ENCODE peak calls at places on chromosomes 12 and 14, in ten cellular contexts. One of them, this sample, is unnamed. For H3K27me3, the result is how much of the 10 kb centered on the place peaks cover.

GRCh38 chr14:50230601-50231474 is 540 bp downstream of the SOS2 start:
- DNase-seq in mammary epithelial cell: peak
- DNase-seq in stomach: peak
- DNase-seq in ovary: peak
- DNase-seq in pancreas: peak
- DNase-seq in cardiac muscle cell: peak
- DNase-seq in hepatocyte: peak
- DNase-seq in lower lobe of right lung: peak
- DNase-seq in IMR-90: peak
- DNase-seq in fibroblast of lung: peak
- DNase-seq in this sample: peak

GRCh38 chr12:97048421-97049035 is 141.5 kb downstream of the NEDD1 start:
- DNase-seq in hepatocyte: no peak
- DNase-seq in lower lobe of right lung: no peak
- DNase-seq in pancreas: no peak
- DNase-seq in fibroblast of lung: no peak
- DNase-seq in ovary: no peak
- DNase-seq in cardiac muscle cell: no peak
- DNase-seq in IMR-90: no peak
- DNase-seq in mammary epithelial cell: no peak
- DNase-seq in stomach: no peak
- DNase-seq in this sample: peak

GRCh38 chr14:24190416-24190815 is 1.8 kb upstream of the IPO4 start:
- DNase-seq in mammary epithelial cell: no peak
- DNase-seq in fibroblast of lung: no peak
- DNase-seq in lower lobe of right lung: no peak
- DNase-seq in cardiac muscle cell: no peak
- DNase-seq in ovary: no peak
- DNase-seq in pancreas: no peak
- DNase-seq in hepatocyte: no peak
- DNase-seq in stomach: no peak
- DNase-seq in IMR-90: no peak
- DNase-seq in this sample: no peak

GRCh38 chr12:44357476-44357875 is 518.6 kb downstream of the NELL2 start:
- DNase-seq in ovary: no peak
- DNase-seq in stomach: no peak
- DNase-seq in IMR-90: no peak
- DNase-seq in lower lobe of right lung: no peak
- DNase-seq in cardiac muscle cell: no peak
- DNase-seq in mammary epithelial cell: no peak
- DNase-seq in hepatocyte: no peak
- DNase-seq in pancreas: no peak
- DNase-seq in fibroblast of lung: no peak
- DNase-seq in this sample: no peak

GRCh38 chr14:95609398-95609990 is 74.6 kb downstream of the GLRX5 start:
- DNase-seq in IMR-90: peak
- DNase-seq in stomach: peak
- DNase-seq in lower lobe of right lung: no peak
- DNase-seq in hepatocyte: peak
- DNase-seq in cardiac muscle cell: peak
- DNase-seq in fibroblast of lung: no peak
- DNase-seq in mammary epithelial cell: peak
- DNase-seq in pancreas: peak
- DNase-seq in ovary: peak
- DNase-seq in this sample: peak

GRCh38 chr14:56452989-56453388 is 126.6 kb upstream of the TMEM260 start:
- DNase-seq in stomach: no peak
- DNase-seq in fibroblast of lung: no peak
- DNase-seq in cardiac muscle cell: no peak
- DNase-seq in lower lobe of right lung: no peak
- DNase-seq in hepatocyte: no peak
- DNase-seq in ovary: no peak
- DNase-seq in mammary epithelial cell: no peak
- DNase-seq in IMR-90: no peak
- DNase-seq in pancreas: no peak
- DNase-seq in this sample: no peak

GRCh38 chr12:122099280-122099749 is 20.8 kb downstream of the MLXIP start:
- DNase-seq in pancreas: no peak
- DNase-seq in hepatocyte: no peak
- DNase-seq in ovary: no peak
- DNase-seq in cardiac muscle cell: no peak
- DNase-seq in lower lobe of right lung: no peak
- DNase-seq in stomach: no peak
- DNase-seq in IMR-90: no peak
- DNase-seq in fibroblast of lung: no peak
- DNase-seq in mammary epithelial cell: no peak
- DNase-seq in this sample: no peak

GRCh38 chr12:64578556-64578955 is 31.7 kb upstream of the RASSF3 start:
- DNase-seq in stomach: no peak
- DNase-seq in lower lobe of right lung: no peak
- DNase-seq in cardiac muscle cell: no peak
- DNase-seq in mammary epithelial cell: no peak
- DNase-seq in IMR-90: no peak
- DNase-seq in ovary: no peak
- DNase-seq in hepatocyte: no peak
- DNase-seq in pancreas: no peak
- DNase-seq in fibroblast of lung: no peak
- DNase-seq in this sample: peak

GRCh38 chr14:61838661-61839060 is 76.4 kb downstream of the SNAPC1 start:
- DNase-seq in stomach: no peak
- DNase-seq in pancreas: no peak
- DNase-seq in hepatocyte: no peak
- DNase-seq in cardiac muscle cell: no peak
- DNase-seq in lower lobe of right lung: no peak
- DNase-seq in mammary epithelial cell: no peak
- DNase-seq in fibroblast of lung: no peak
- DNase-seq in ovary: no peak
- DNase-seq in IMR-90: peak
- DNase-seq in this sample: no peak

GRCh38 chr12:54357802-54358619 is 6.3 kb downstream of the GPR84 start:
- DNase-seq in hepatocyte: no peak
- DNase-seq in cardiac muscle cell: no peak
- DNase-seq in stomach: no peak
- DNase-seq in IMR-90: no peak
- DNase-seq in fibroblast of lung: peak
- DNase-seq in ovary: no peak
- DNase-seq in mammary epithelial cell: no peak
- DNase-seq in lower lobe of right lung: no peak
- DNase-seq in pancreas: no peak
- DNase-seq in this sample: no peak

GRCh38 chr12:54358945-54359761 is 5.1 kb downstream of the GPR84 start:
- DNase-seq in hepatocyte: peak
- DNase-seq in fibroblast of lung: peak
- DNase-seq in pancreas: peak
- DNase-seq in mammary epithelial cell: peak
- DNase-seq in cardiac muscle cell: peak
- DNase-seq in stomach: peak
- DNase-seq in lower lobe of right lung: peak
- DNase-seq in ovary: peak
- DNase-seq in IMR-90: peak
- DNase-seq in this sample: peak

GRCh38 chr12:54360717-54361456 is 3.4 kb downstream of the GPR84 start:
- DNase-seq in lower lobe of right lung: peak
- DNase-seq in IMR-90: peak
- DNase-seq in ovary: peak
- DNase-seq in hepatocyte: peak
- DNase-seq in cardiac muscle cell: peak
- DNase-seq in fibroblast of lung: peak
- DNase-seq in pancreas: peak
- DNase-seq in stomach: peak
- DNase-seq in mammary epithelial cell: peak
- DNase-seq in this sample: peak

GRCh38 chr12:54358620-54358944 is 5.7 kb downstream of the GPR84 start:
- DNase-seq in IMR-90: no peak
- DNase-seq in hepatocyte: no peak
- DNase-seq in mammary epithelial cell: no peak
- DNase-seq in ovary: no peak
- DNase-seq in cardiac muscle cell: no peak
- DNase-seq in stomach: no peak
- DNase-seq in pancreas: no peak
- DNase-seq in lower lobe of right lung: no peak
- DNase-seq in fibroblast of lung: no peak
- DNase-seq in this sample: no peak

DNA sequence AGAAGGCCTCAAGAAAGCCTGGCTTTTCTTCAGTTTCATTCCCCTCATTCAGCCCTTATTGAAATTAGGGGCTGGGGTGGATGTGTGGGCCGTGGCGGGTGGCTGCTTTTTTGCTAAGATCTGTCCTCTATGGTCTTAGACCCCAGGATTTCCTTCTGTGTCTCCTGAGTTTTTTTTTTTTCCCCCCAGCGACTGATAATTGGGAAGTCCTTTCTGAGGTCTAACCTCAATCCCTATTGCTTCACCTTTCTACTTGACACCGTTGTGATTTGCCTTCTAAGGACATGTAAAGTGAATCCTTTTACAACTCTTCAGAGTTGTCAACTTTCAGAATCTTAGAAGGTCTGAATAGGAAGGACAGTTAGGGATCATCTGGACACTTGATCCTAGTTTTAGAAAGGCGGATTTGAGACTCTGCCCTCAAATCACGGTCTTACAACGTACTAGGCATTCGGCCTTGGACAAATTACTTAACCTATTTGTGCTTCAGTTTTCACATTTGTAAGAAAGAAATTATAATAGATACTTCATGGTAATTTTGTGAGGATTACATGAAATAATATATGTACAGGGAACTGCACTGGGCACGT is 4.4 kb downstream of the GPR84 start:
- DNase-seq in hepatocyte: no peak
- DNase-seq in cardiac muscle cell: no peak
- DNase-seq in stomach: no peak
- DNase-seq in ovary: no peak
- DNase-seq in pancreas: no peak
- DNase-seq in mammary epithelial cell: no peak
- DNase-seq in lower lobe of right lung: no peak
- DNase-seq in fibroblast of lung: no peak
- DNase-seq in IMR-90: no peak
- DNase-seq in this sample: no peak
- H3K27ac ChIP-seq in hepatocyte: peak
- H3K27ac ChIP-seq in cardiac muscle cell: peak
- H3K27ac ChIP-seq in stomach: peak
- H3K27ac ChIP-seq in ovary: peak
- H3K27ac ChIP-seq in pancreas: peak
- H3K27ac ChIP-seq in mammary epithelial cell: peak
- H3K27ac ChIP-seq in lower lobe of right lung: peak
- H3K27ac ChIP-seq in fibroblast of lung: peak
- H3K27ac ChIP-seq in IMR-90: peak
- H3K27ac ChIP-seq in this sample: peak

GRCh38 chr12:41981758-41982157 is 162.9 kb downstream of the GXYLT1 start:
- DNase-seq in lower lobe of right lung: no peak
- DNase-seq in fibroblast of lung: peak
- DNase-seq in cardiac muscle cell: no peak
- DNase-seq in stomach: no peak
- DNase-seq in mammary epithelial cell: peak
- DNase-seq in pancreas: no peak
- DNase-seq in hepatocyte: no peak
- DNase-seq in IMR-90: peak
- DNase-seq in ovary: no peak
- DNase-seq in this sample: no peak

GRCh38 chr12:41979574-41979973 is 165.1 kb downstream of the GXYLT1 start:
- DNase-seq in stomach: no peak
- DNase-seq in lower lobe of right lung: no peak
- DNase-seq in IMR-90: no peak
- DNase-seq in fibroblast of lung: peak
- DNase-seq in hepatocyte: no peak
- DNase-seq in ovary: no peak
- DNase-seq in mammary epithelial cell: no peak
- DNase-seq in pancreas: no peak
- DNase-seq in cardiac muscle cell: no peak
- DNase-seq in this sample: no peak

GRCh38 chr12:41983394-41983793 is 161.3 kb downstream of the GXYLT1 start:
- DNase-seq in pancreas: no peak
- DNase-seq in ovary: no peak
- DNase-seq in cardiac muscle cell: no peak
- DNase-seq in hepatocyte: no peak
- DNase-seq in fibroblast of lung: peak
- DNase-seq in stomach: no peak
- DNase-seq in mammary epithelial cell: no peak
- DNase-seq in IMR-90: no peak
- DNase-seq in lower lobe of right lung: no peak
- DNase-seq in this sample: no peak

GRCh38 chr12:41980390-41980789 is 164.3 kb downstream of the GXYLT1 start:
- DNase-seq in ovary: no peak
- DNase-seq in mammary epithelial cell: no peak
- DNase-seq in fibroblast of lung: peak
- DNase-seq in IMR-90: no peak
- DNase-seq in hepatocyte: no peak
- DNase-seq in stomach: no peak
- DNase-seq in pancreas: no peak
- DNase-seq in lower lobe of right lung: no peak
- DNase-seq in cardiac muscle cell: no peak
- DNase-seq in this sample: no peak

GRCh38 chr12:41981013-41981412 is 163.7 kb downstream of the GXYLT1 start:
- DNase-seq in stomach: no peak
- DNase-seq in IMR-90: no peak
- DNase-seq in pancreas: no peak
- DNase-seq in fibroblast of lung: no peak
- DNase-seq in mammary epithelial cell: no peak
- DNase-seq in cardiac muscle cell: no peak
- DNase-seq in hepatocyte: no peak
- DNase-seq in lower lobe of right lung: no peak
- DNase-seq in ovary: no peak
- DNase-seq in this sample: no peak
- TF ChIP-seq CTCF in stomach: no peak
- TF ChIP-seq CTCF in IMR-90: no peak
- TF ChIP-seq CTCF in pancreas: no peak
- TF ChIP-seq CTCF in fibroblast of lung: no peak
- TF ChIP-seq CTCF in mammary epithelial cell: no peak
- TF ChIP-seq CTCF in cardiac muscle cell: no peak
- TF ChIP-seq CTCF in hepatocyte: no peak
- TF ChIP-seq CTCF in lower lobe of right lung: no peak
- TF ChIP-seq CTCF in ovary: no peak
- TF ChIP-seq CTCF in this sample: no peak

GRCh38 chr12:52598966-52599365 is 2.3 kb downstream of the KRT72 start:
- DNase-seq in pancreas: no peak
- DNase-seq in fibroblast of lung: no peak
- DNase-seq in ovary: no peak
- DNase-seq in stomach: no peak
- DNase-seq in mammary epithelial cell: no peak
- DNase-seq in cardiac muscle cell: no peak
- DNase-seq in IMR-90: no peak
- DNase-seq in hepatocyte: no peak
- DNase-seq in lower lobe of right lung: no peak
- DNase-seq in this sample: no peak
- H3K27me3 ChIP-seq in pancreas: under half
- H3K27me3 ChIP-seq in fibroblast of lung: under half
- H3K27me3 ChIP-seq in ovary: under half
- H3K27me3 ChIP-seq in stomach: half or more
- H3K27me3 ChIP-seq in mammary epithelial cell: under half
- H3K27me3 ChIP-seq in cardiac muscle cell: under half
- H3K27me3 ChIP-seq in IMR-90: under half
- H3K27me3 ChIP-seq in hepatocyte: under half
- H3K27me3 ChIP-seq in lower lobe of right lung: under half
- H3K27me3 ChIP-seq in this sample: under half

DNA sequence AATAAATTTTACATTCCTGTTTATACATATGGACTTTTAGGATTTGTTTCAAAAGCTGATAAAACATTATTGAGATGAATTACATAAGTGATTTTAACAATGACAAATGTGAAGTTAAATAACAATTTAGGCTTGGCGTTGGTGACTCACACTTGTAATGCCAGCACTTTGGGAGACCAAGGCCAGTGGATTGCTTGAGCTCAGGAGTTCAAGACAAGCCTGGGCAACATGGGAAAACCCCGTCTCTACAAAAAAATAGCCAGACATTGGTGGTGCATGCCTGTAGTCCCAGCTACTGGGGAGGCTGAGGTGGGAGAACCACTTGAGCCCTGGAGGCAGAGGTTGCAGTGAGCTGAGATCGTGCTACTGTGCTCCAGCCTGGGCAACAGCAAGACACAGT is 7.4 kb downstream of the ACOT2 start:
- DNase-seq in mammary epithelial cell: peak
- DNase-seq in hepatocyte: no peak
- DNase-seq in stomach: no peak
- DNase-seq in IMR-90: peak
- DNase-seq in lower lobe of right lung: no peak
- DNase-seq in pancreas: no peak
- DNase-seq in cardiac muscle cell: no peak
- DNase-seq in ovary: no peak
- DNase-seq in fibroblast of lung: no peak
- DNase-seq in this sample: peak
- H3K27ac ChIP-seq in mammary epithelial cell: no peak
- H3K27ac ChIP-seq in hepatocyte: no peak
- H3K27ac ChIP-seq in stomach: no peak
- H3K27ac ChIP-seq in IMR-90: no peak
- H3K27ac ChIP-seq in lower lobe of right lung: no peak
- H3K27ac ChIP-seq in pancreas: no peak
- H3K27ac ChIP-seq in cardiac muscle cell: no peak
- H3K27ac ChIP-seq in ovary: no peak
- H3K27ac ChIP-seq in fibroblast of lung: no peak
- H3K27ac ChIP-seq in this sample: no peak